ENCODE peak calls at places on chromosomes 12 and 14, in five cellular contexts. J, L, D, P and Y are unnamed samples.

GRCh38 chr14:69005432-69006148 is 26.5 kb upstream of the ACTN1 start:
- DNase-seq in J (no peak), L (peak), D (peak), P (peak), Y (no peak)

GRCh38 chr14:78509516-78509915 is 339.3 kb downstream of the NRXN3 start:
- DNase-seq in J (no peak), L (no peak), D (no peak), P (no peak), Y (no peak)

GRCh38 chr14:67167420-67168109 is 21.7 kb upstream of the GARIN2 start:
- DNase-seq in J (no peak), L (no peak), D (no peak), P (no peak), Y (no peak)

GRCh38 chr14:87960013-87960787 is 32.8 kb downstream of the GALC start:
- DNase-seq in J (peak), L (no peak), D (no peak), P (no peak), Y (no peak)

GRCh38 chr12:107373238-107373809 is 280.0 kb upstream of the CRY1 start:
- DNase-seq in J (no peak), L (no peak), D (no peak), P (no peak), Y (no peak)

GRCh38 chr12:47222960-47223847 is 143.4 kb upstream of the AMIGO2 start:
- DNase-seq in J (no peak), L (no peak), D (peak), P (no peak), Y (no peak)

GRCh38 chr14:33938131-33938949 is 12.5 kb downstream of the EGLN3 start:
- DNase-seq in J (no peak), L (no peak), D (peak), P (peak), Y (no peak)

GRCh38 chr14:51666070-51666469 is 14.4 kb downstream of the FRMD6 start:
- DNase-seq in J (no peak), L (no peak), D (no peak), P (no peak), Y (no peak)

GRCh38 chr14:70020350-70021170 is 141.3 kb downstream of the SMOC1 start:
- DNase-seq in J (no peak), L (no peak), D (no peak), P (no peak), Y (no peak)

GRCh38 chr12:112998997-112999767 is 20.9 kb downstream of the OAS2 start:
- DNase-seq in J (no peak), L (no peak), D (no peak), P (no peak), Y (no peak)

GRCh38 chr14:83913466-83913865 is 1616.5 kb upstream of the FLRT2 start:
- DNase-seq in J (no peak), L (no peak), D (no peak), P (no peak), Y (no peak)

GRCh38 chr12:77601069-77601468 is 229.6 kb upstream of the NAV3 start:
- DNase-seq in J (no peak), L (no peak), D (no peak), P (no peak), Y (no peak)

GRCh38 chr12:64092507-64092906 is 129.6 kb downstream of the KICS2 start:
- DNase-seq in J (no peak), L (no peak), D (no peak), P (no peak), Y (no peak)

GRCh38 chr14:37584211-37585100 is 10.6 kb downstream of the FOXA1 start:
- DNase-seq in J (no peak), L (no peak), D (no peak), P (peak), Y (no peak)

GRCh38 chr14:32319368-32320049 is 9.6 kb upstream of the AKAP6 start:
- DNase-seq in J (no peak), L (peak), D (no peak), P (no peak), Y (no peak)

GRCh38 chr12:132284071-132284492 is 45.3 kb downstream of the GALNT9 start:
- DNase-seq in J (no peak), L (peak), D (no peak), P (no peak), Y (no peak)

GRCh38 chr12:123231931-123232330 is 1.0 kb downstream of the MPHOSPH9 start:
- DNase-seq in J (no peak), L (no peak), D (no peak), P (no peak), Y (no peak)

GRCh38 chr12:52659395-52659794 is 7.4 kb upstream of the KRT2 start:
- DNase-seq in J (no peak), L (no peak), D (no peak), P (no peak), Y (no peak)

GRCh38 chr12:70982991-70983390 is 62.5 kb upstream of the PTPRR start:
- DNase-seq in J (no peak), L (no peak), D (no peak), P (no peak), Y (no peak)

GRCh38 chr14:55731881-55732498 is 152.0 kb downstream of the KTN1 start:
- DNase-seq in J (peak), L (no peak), D (peak), P (no peak), Y (no peak)

GRCh38 chr12:52763036-52763659 is 14.0 kb downstream of the KRT76 start:
- DNase-seq in J (no peak), L (no peak), D (no peak), P (no peak), Y (no peak)

GRCh38 chr12:64699504-64700115 is 59.6 kb downstream of the GNS start:
- DNase-seq in J (no peak), L (no peak), D (no peak), P (peak), Y (no peak)

GRCh38 chr14:22386924-22387775 is 201.9 kb downstream of the DAD1 start:
- DNase-seq in J (peak), L (peak), D (peak), P (no peak), Y (peak)

GRCh38 chr14:24081739-24082204 is 10.4 kb downstream of the CPNE6 start:
- DNase-seq in J (no peak), L (no peak), D (no peak), P (no peak), Y (no peak)

GRCh38 chr14:29911815-29912214 is 15.8 kb downstream of the PRKD1 start:
- DNase-seq in J (no peak), L (no peak), D (no peak), P (no peak), Y (no peak)

GRCh38 chr12:89861086-89861485 is 152.4 kb upstream of the ATP2B1 start:
- DNase-seq in J (no peak), L (no peak), D (no peak), P (no peak), Y (no peak)

GRCh38 chr12:62907067-62907466 is 27.9 kb downstream of the PPM1H start:
- DNase-seq in J (no peak), L (no peak), D (no peak), P (no peak), Y (no peak)

GRCh38 chr14:105007593-105008264 is 13.2 kb downstream of the CDCA4 start:
- DNase-seq in J (no peak), L (no peak), D (no peak), P (no peak), Y (no peak)

GRCh38 chr12:1533602-1534304 is 60.6 kb downstream of the FBXL14 start:
- DNase-seq in J (peak), L (peak), D (no peak), P (no peak), Y (peak)

GRCh38 chr12:46384451-46385301 is 12.1 kb upstream of the SLC38A2 start:
- DNase-seq in J (no peak), L (no peak), D (no peak), P (no peak), Y (no peak)

GRCh38 chr14:80567905-80568512 is 356.7 kb upstream of the DIO2 start:
- DNase-seq in J (no peak), L (peak), D (no peak), P (no peak), Y (no peak)

GRCh38 chr12:33438025-33438772 is 1.4 kb downstream of the SYT10 start:
- DNase-seq in J (no peak), L (no peak), D (no peak), P (no peak), Y (no peak)

GRCh38 chr12:20596036-20596435 is 99.1 kb upstream of the SLCO1C1 start:
- DNase-seq in J (no peak), L (no peak), D (no peak), P (no peak), Y (no peak)

GRCh38 chr14:22598896-22599244 is 770 bp downstream of the ABHD4 start:
- DNase-seq in J (peak), L (peak), D (peak), P (no peak), Y (no peak)

GRCh38 chr12:103821773-103822172 is 19.3 kb downstream of the NT5DC3 start:
- DNase-seq in J (no peak), L (peak), D (no peak), P (no peak), Y (no peak)

GRCh38 chr12:50221228-50222008 is 54.2 kb upstream of the CERS5 start:
- DNase-seq in J (no peak), L (peak), D (no peak), P (no peak), Y (no peak)

GRCh38 chr14:106879241-106879640 is 1352.9 kb downstream of the TMEM121 start:
- DNase-seq in J (peak), L (no peak), D (peak), P (peak), Y (no peak)
- TF ChIP-seq CTCF in J (peak), L (peak), D (no peak), P (peak), Y (no peak)

DNA sequence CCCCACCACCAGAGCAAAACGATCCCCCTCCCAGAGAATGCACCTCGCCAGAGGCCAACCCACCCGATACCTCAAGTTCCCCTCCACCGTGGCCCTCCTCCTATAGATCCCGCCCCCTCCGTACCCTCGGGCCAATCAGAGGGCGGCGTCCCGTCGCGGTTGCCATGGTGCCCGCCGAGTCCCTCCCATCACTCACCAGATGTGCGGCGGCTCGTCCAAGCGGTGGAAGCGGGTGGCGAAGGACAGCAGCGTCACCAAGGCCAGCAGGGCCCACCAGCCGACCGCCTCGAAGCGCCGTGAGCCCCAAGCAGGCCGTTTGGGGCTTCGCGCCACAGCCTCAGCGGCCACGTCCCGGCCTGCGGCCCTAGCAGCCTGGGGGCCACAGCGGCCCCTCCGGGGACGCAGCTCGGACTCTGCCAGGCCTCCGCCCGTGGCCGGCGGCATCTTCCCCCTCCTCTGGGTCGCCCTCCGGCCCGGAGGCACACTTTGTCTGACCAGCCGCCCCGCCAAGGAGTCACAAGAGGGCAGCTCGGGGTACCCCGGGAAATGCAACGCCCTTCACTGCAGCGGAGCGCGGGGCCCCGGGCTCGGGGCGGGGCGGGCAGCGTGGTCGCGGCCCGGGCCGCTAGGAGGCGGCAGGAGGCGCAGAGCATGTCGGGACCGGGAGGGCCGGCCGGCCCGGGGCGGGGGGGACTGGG is at the start of gene POMT2:
- DNase-seq in J (peak), L (peak), D (peak), P (peak), Y (peak)
- TF ChIP-seq CTCF in J (no peak), L (peak), D (peak), P (peak), Y (no peak)

DNA sequence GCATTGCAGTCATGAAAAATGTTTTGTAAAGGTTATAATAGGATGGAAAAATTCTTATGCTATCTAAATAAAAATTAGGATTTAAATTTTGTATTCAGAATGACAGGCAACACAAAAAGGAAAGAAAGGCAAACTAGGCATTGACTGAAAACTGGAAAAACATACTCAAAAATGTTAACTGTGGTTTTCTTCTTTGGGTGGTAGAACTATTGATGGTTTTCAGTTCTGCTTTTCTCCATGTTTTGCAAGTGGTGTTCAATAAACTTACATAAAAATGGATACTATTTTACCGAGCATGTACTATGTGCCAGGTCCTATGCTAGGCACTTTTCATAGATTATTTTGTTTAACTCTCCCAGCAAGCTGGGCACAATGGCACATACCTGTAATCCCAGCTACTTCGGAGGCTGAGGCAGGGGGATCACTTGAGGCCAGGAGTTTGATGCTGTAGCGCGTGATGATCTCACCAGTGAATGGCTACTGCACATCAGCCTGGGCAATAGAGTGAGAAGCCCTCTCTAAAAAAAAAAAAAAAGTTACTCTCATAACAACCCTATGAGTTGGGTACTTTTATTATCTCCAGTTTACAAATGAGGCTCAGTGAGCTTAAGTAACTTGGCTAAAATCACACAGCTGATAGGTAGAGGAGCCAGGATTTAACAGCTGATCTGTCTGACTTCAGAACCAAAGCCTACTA is 26.4 kb upstream of the TCP11L2 start:
- DNase-seq in J (no peak), L (no peak), D (no peak), P (no peak), Y (peak)
- TF ChIP-seq CTCF in J (no peak), L (no peak), D (no peak), P (no peak), Y (no peak)

DNA sequence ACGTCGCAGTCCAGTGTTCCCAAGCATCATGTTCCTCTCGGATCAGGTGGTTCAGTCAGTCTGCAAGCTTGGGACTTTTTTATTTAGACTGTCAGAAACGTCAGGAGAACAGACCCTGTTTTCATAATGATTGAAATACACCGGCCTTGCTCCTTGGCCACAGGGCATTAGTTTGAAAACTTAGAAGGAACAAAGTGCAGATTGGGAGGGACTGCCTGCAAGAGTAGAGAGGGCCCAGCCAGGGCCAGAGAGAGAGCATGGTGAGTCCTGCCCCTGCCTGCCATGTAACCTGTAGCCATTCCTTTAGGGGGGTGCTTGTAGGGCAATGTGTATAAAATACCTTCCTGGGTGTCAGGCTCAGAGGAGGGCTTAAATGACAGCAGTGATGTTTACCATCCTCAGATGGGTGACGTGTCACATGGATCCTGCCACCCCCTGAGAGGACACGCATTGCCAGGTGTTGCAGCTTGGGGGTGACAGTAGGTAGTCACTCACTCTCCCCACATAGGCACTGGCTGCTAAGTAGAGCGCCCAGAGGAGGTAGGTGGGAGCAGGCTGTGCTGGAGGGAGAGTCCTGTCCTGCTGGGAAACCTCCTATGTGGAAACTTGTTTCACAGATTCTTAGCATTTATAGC is 45.7 kb downstream of the MMAB start:
- DNase-seq in J (no peak), L (no peak), D (no peak), P (no peak), Y (no peak)
- TF ChIP-seq CTCF in J (no peak), L (no peak), D (no peak), P (no peak), Y (no peak)

GRCh38 chr12:23504043-23504442 is 445.4 kb downstream of the SOX5 start:
- DNase-seq in J (no peak), L (no peak), D (no peak), P (no peak), Y (no peak)
- TF ChIP-seq CTCF in J (no peak), L (no peak), D (no peak), P (no peak), Y (no peak)

DNA sequence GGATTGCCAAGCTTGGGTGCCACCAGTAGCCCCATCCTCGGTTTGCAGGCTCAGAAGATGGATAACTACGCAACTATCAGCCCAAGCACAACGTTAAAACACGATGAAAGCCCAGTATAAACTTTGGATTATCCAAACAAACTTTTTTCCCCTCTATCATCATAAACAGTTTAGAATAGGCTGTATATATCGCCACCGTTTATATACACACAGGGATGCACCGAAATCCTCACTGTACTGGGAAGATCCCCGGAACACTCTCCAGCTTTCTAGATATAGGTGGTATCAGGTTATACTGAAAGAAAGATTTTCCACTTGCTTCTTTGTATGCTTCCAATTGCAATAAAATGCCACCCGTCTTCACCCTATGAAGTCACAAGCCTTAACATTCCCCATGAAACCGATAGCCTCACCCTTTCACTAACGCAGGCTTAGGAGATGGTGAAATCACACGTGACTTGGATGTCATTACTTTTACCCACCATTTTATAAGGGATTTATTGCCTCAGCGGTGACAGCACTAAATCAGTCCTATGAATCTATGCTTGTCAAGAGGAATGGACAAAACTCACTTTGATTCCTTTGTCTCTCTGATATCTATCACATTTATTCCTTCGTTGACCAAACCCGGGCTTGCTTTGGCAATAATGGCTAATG is 207.6 kb upstream of the FOXN3 start:
- DNase-seq in J (no peak), L (no peak), D (no peak), P (no peak), Y (no peak)
- TF ChIP-seq CTCF in J (no peak), L (no peak), D (no peak), P (no peak), Y (no peak)